ENCODE peak calls at places on chromosomes 6 and 20, in nine cellular contexts. L is endodermal cell, H is kidney, Z is adrenal gland, J is PC-3, Y is upper lobe of right lung, W is tibial artery, V is endothelial cell of umbilical vein, C is mucosa of descending colon. A is an unnamed sample.

GRCh38 chr6:109010703-109011102 is 83.9 kb downstream of the SESN1 start:
- DNase-seq in L (no peak), C (no peak), Y (no peak), Z (no peak), J (peak; percentile 14), W (no peak), H (no peak), V (no peak), A (no peak)

GRCh38 chr20:58246346-58246745 is 17.9 kb upstream of the ANKRD60 start:
- DNase-seq in L (peak; percentile 76), J (peak; percentile 59), H (no peak), V (peak; percentile 15), Y (no peak), Z (no peak), W (no peak), C (no peak), A (no peak)

GRCh38 chr20:23404196-23404595 is 17.1 kb downstream of the NAPB start:
- DNase-seq in Z (no peak), H (no peak), Y (no peak), J (peak; percentile 29), L (no peak), C (no peak), V (no peak), W (no peak), A (no peak)

GRCh38 chr20:25223179-25223661 is 24.7 kb upstream of the PYGB start:
- DNase-seq in V (peak; percentile 61), Z (peak; percentile 49), L (peak; percentile 90), H (peak; percentile 92), W (peak; percentile 56), Y (no peak), C (peak; percentile 68), J (peak; percentile 99), A (peak; percentile 50)

GRCh38 chr20:6044102-6044501 is 9.8 kb downstream of the LRRN4 start:
- DNase-seq in V (no peak), H (no peak), W (no peak), C (no peak), Y (no peak), J (no peak), Z (no peak), L (peak; percentile 83), A (no peak)

GRCh38 chr20:50439539-50440453 is 70.4 kb upstream of the PTPN1 start:
- DNase-seq in V (no peak), C (no peak), W (peak; percentile 61), Y (no peak), Z (no peak), H (no peak), L (no peak), J (no peak), A (no peak)

GRCh38 chr6:166223091-166223490 is 55.4 kb upstream of the TBXT start:
- DNase-seq in C (no peak), Y (no peak), H (no peak), Z (no peak), L (no peak), V (no peak), J (no peak), W (no peak), A (no peak)

GRCh38 chr6:133396225-133396624 is 155.1 kb downstream of the EYA4 start:
- DNase-seq in W (no peak), H (no peak), Z (no peak), L (no peak), V (no peak), J (peak; percentile 35), Y (no peak), C (no peak), A (peak; percentile 57)

GRCh38 chr6:117795234-117795633 is 111.8 kb upstream of the SLC35F1 start:
- DNase-seq in Y (no peak), V (no peak), C (no peak), Z (no peak), L (no peak), J (peak; percentile 81), W (no peak), H (no peak), A (no peak)

GRCh38 chr20:61931476-61932198 is 134.0 kb downstream of the TAF4 start:
- DNase-seq in C (peak; percentile 17), Z (no peak), Y (peak; percentile 22), H (peak; percentile 46), J (no peak), L (no peak), V (no peak), W (peak; percentile 41), A (no peak)

GRCh38 chr20:49112596-49113274 is 66.6 kb downstream of the CSE1L start:
- DNase-seq in L (no peak), C (no peak), H (no peak), V (no peak), Y (no peak), W (no peak), Z (no peak), J (no peak), A (no peak)
- H3K36me3 ChIP-seq in L (peaks cover 63% of the 10 kb centered on the region), C (peaks cover 8% of the 10 kb centered on the region), H (peaks cover 43% of the 10 kb centered on the region), V (peaks cover 7% of the 10 kb centered on the region), Y (peaks cover 67% of the 10 kb centered on the region), W (peaks cover 51% of the 10 kb centered on the region), Z (no peaks in the 10 kb centered on the region), J (peaks cover 34% of the 10 kb centered on the region), A (peaks cover 70% of the 10 kb centered on the region)

GRCh38 chr6:155271145-155271544 is 7.3 kb downstream of the CLDN20 start:
- DNase-seq in L (no peak), V (no peak), H (no peak), Z (no peak), Y (no peak), C (no peak), W (no peak), J (no peak), A (no peak)
- H3K36me3 ChIP-seq in L (peaks cover 60% of the 10 kb centered on the region), V (peaks cover 6% of the 10 kb centered on the region), H (no peaks in the 10 kb centered on the region), Z (no peaks in the 10 kb centered on the region), Y (no peaks in the 10 kb centered on the region), C (no peaks in the 10 kb centered on the region), W (no peaks in the 10 kb centered on the region), J (no peaks in the 10 kb centered on the region), A (peaks cover 17% of the 10 kb centered on the region)

GRCh38 chr20:33674294-33675126 is at the start of gene NECAB3:
- DNase-seq in C (peak; percentile 86), Z (peak; percentile 83), H (peak; percentile 92), J (peak; percentile 83), Y (peak; percentile 92), W (peak; percentile 95), L (peak; percentile 93), V (peak; percentile 84), A (peak; percentile 83)
- H3K36me3 ChIP-seq in C (no peaks in the 10 kb centered on the region), Z (no peaks in the 10 kb centered on the region), H (no peaks in the 10 kb centered on the region), J (peaks cover 8% of the 10 kb centered on the region), Y (peaks cover 7% of the 10 kb centered on the region), W (no peaks in the 10 kb centered on the region), L (peaks cover 27% of the 10 kb centered on the region), V (no peaks in the 10 kb centered on the region), A (peaks cover 21% of the 10 kb centered on the region)

GRCh38 chr6:150969901-150970300 is 104.4 kb downstream of the MTHFD1L start:
- DNase-seq in L (no peak), Z (no peak), W (no peak), Y (no peak), H (no peak), C (no peak), J (no peak), V (no peak), A (no peak)

GRCh38 chr6:150966786-150967185 is 101.3 kb downstream of the MTHFD1L start:
- DNase-seq in Y (no peak), V (no peak), L (no peak), J (no peak), C (no peak), W (no peak), H (no peak), Z (no peak), A (no peak)

GRCh38 chr6:150967381-150967780 is 101.9 kb downstream of the MTHFD1L start:
- DNase-seq in V (no peak), C (no peak), J (no peak), H (no peak), Y (no peak), Z (no peak), W (no peak), L (no peak), A (no peak)

GRCh38 chr6:150964765-150965164 is 99.3 kb downstream of the MTHFD1L start:
- DNase-seq in C (no peak), J (no peak), L (no peak), V (no peak), Y (no peak), H (no peak), Z (no peak), W (no peak), A (no peak)

GRCh38 chr6:150967910-150968309 is 102.4 kb downstream of the MTHFD1L start:
- DNase-seq in W (no peak), Y (no peak), C (no peak), Z (no peak), H (no peak), V (no peak), J (no peak), L (no peak), A (no peak)
- H3K36me3 ChIP-seq in W (peaks cover 34% of the 10 kb centered on the region), Y (peaks cover 17% of the 10 kb centered on the region), C (no peaks in the 10 kb centered on the region), Z (no peaks in the 10 kb centered on the region), H (no peaks in the 10 kb centered on the region), V (peaks cover 8% of the 10 kb centered on the region), J (peaks cover 3% of the 10 kb centered on the region), L (peaks cover 64% of the 10 kb centered on the region), A (peaks cover 55% of the 10 kb centered on the region)

GRCh38 chr20:17972121-17972520 is 3.3 kb downstream of the MGME1 start:
- DNase-seq in V (peak; percentile 40), H (no peak), J (peak; percentile 25), W (no peak), L (no peak), C (no peak), Y (no peak), Z (no peak), A (no peak)

GRCh38 chr20:17971571-17972013 is 2.8 kb downstream of the MGME1 start:
- DNase-seq in L (peak; percentile 59), C (no peak), V (peak; percentile 86), Z (no peak), J (peak; percentile 46), Y (no peak), H (no peak), W (no peak), A (peak; percentile 17)

DNA sequence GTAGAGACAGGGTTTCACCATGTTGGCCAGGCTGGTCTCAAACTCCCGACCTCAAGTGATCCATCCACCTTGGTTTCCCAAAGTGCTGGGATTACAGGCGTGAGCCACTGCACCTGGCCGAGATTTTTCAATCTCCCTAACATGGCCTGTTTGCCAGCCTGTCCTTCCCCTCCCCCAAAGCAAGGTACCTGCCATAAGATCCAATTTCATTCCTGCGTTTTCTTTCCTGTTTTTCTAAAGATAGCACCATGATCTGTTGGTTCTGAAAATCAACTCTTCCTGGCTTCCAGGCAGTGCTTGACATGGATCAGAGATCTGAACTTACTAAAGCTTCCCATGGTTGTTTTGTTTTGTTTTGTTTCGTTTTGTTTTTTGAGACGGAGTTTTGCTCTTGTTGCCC is 7.5 kb downstream of the MGME1 start:
- DNase-seq in J (no peak), C (no peak), H (no peak), Z (no peak), L (no peak), Y (no peak), V (no peak), W (no peak), A (no peak)
- H3K36me3 ChIP-seq in J (peaks cover 13% of the 10 kb centered on the region), C (no peaks in the 10 kb centered on the region), H (peaks cover 7% of the 10 kb centered on the region), Z (no peaks in the 10 kb centered on the region), L (peaks cover 36% of the 10 kb centered on the region), Y (peaks cover 24% of the 10 kb centered on the region), V (no peaks in the 10 kb centered on the region), W (no peaks in the 10 kb centered on the region), A (peaks cover 11% of the 10 kb centered on the region)

GRCh38 chr6:90541221-90541620 is 45.7 kb downstream of the MAP3K7 start:
- DNase-seq in H (no peak), Z (no peak), L (no peak), Y (no peak), V (no peak), W (no peak), C (no peak), J (no peak), A (no peak)
- H3K36me3 ChIP-seq in H (peaks cover 9% of the 10 kb centered on the region), Z (no peaks in the 10 kb centered on the region), L (peaks cover 61% of the 10 kb centered on the region), Y (peaks cover 39% of the 10 kb centered on the region), V (no peaks in the 10 kb centered on the region), W (peaks cover 33% of the 10 kb centered on the region), C (no peaks in the 10 kb centered on the region), J (peaks cover 17% of the 10 kb centered on the region), A (peaks cover 22% of the 10 kb centered on the region)